ENCODE peak calls at places on chromosomes 16 and 17, in four cellular contexts. N, Q, P and D are unnamed samples.

GRCh38 chr16:57757326-57757786 is 21.8 kb downstream of the KATNB1 start:
- DNase-seq in N (peak; percentile 92), P (peak; percentile 90), Q (peak; percentile 92), D (peak; percentile 85)

GRCh38 chr16:9837481-9837880 is 344.7 kb downstream of the GRIN2A start:
- DNase-seq in P (no peak), Q (no peak), N (no peak), D (no peak)

GRCh38 chr17:28946239-28946638 is 5.1 kb downstream of the PHF12 start:
- DNase-seq in N (no peak), P (no peak), Q (no peak), D (no peak)

GRCh38 chr16:49337814-49338350 is 35.7 kb upstream of the C16orf78 start:
- DNase-seq in P (no peak), Q (no peak), N (no peak), D (no peak)

GRCh38 chr16:24525970-24526559 is 13.3 kb upstream of the RBBP6 start:
- DNase-seq in Q (no peak), N (no peak), P (peak; percentile 28), D (peak; percentile 44)

GRCh38 chr17:75819723-75820410 is 24.3 kb downstream of the UNC13D start:
- DNase-seq in P (no peak), N (no peak), Q (no peak), D (no peak)

GRCh38 chr17:12041316-12041715 is 20.6 kb downstream of the MAP2K4 start:
- DNase-seq in Q (no peak), P (no peak), N (no peak), D (no peak)

GRCh38 chr16:118857-119256 is 19.6 kb downstream of the NPRL3 start:
- DNase-seq in N (no peak), Q (no peak), P (no peak), D (no peak)

GRCh38 chr16:27330542-27330941 is 16.8 kb downstream of the IL4R start:
- DNase-seq in N (peak; percentile 45), Q (peak; percentile 55), P (peak; percentile 86), D (no peak)

GRCh38 chr17:42744806-42745617 is at the start of gene EZH1:
- DNase-seq in N (peak; percentile 93), Q (peak; percentile 93), P (peak; percentile 93), D (peak; percentile 91)
- TF ChIP-seq CTCF in N (no peak), Q (no peak), P (peak; percentile 51), D (no peak)

DNA sequence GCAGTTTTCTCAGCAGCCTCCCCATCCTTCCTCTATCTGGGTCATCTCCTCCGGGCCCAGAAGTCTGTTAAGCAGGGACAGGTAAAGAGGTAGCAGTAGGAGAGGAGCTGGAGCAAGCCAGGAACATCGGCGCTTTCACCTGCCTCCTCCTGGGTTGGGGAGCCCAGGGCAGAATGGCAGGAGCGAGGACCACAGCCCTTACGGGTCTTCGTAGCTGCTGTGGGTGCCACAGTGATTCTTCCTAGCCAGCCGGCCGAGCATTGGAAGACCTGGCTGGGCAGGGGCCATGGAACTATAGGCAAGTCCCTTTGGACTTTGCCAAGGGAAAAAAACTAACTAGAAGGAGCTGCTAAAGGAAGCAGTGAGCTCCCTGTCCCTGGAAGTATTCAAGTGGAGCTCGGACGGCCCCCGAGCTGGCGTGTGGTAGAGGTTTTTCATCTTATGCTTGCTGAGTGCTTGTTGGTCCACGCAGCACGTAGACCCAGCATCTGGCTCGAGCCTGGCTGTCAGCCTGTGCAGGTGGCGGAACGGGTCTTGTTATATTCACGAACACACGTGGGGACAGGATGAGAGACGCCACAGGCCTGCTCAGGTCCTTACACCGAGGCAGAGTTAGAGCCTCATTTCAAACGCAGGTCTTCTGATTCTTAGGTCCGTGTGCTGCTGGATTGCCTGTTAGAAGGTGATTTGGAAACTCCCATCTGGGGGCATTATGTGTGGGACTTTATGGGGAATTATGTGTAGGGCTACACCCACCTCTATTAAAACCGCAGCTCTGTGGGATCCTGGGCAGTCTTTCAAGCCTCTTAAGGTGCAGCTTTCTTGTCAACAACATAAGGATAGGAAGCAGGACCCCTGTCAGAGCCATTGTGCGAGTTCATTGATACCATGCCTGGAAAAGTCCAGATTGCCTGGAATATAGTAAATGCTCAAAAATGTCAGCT is 54.8 kb downstream of the OR1D5 start:
- DNase-seq in N (no peak), Q (no peak), P (no peak), D (no peak)
- H3K36me3 ChIP-seq in N (no peaks in the 10 kb centered on the region), Q (no peaks in the 10 kb centered on the region), P (no peaks in the 10 kb centered on the region), D (no peaks in the 10 kb centered on the region)

GRCh38 chr17:56881685-56882295 is 32.1 kb downstream of the TRIM25 start:
- DNase-seq in P (no peak), N (no peak), Q (no peak), D (no peak)

GRCh38 chr17:56880571-56880970 is 33.3 kb downstream of the TRIM25 start:
- DNase-seq in N (no peak), Q (no peak), P (no peak), D (no peak)

GRCh38 chr17:56876766-56877179 is 37.1 kb downstream of the TRIM25 start:
- DNase-seq in N (no peak), Q (no peak), P (no peak), D (no peak)

GRCh38 chr17:56879280-56879679 is 34.6 kb downstream of the TRIM25 start:
- DNase-seq in Q (no peak), N (no peak), P (no peak), D (no peak)

GRCh38 chr17:56880133-56880532 is 33.7 kb downstream of the TRIM25 start:
- DNase-seq in P (no peak), N (no peak), Q (no peak), D (no peak)
- TF ChIP-seq POLR2A in P (no peak), N (no peak), Q (no peak), D (no peak)

GRCh38 chr17:9529033-9529748 is 46.4 kb downstream of the STX8 start:
- DNase-seq in P (no peak), N (no peak), Q (no peak), D (no peak)
- TF ChIP-seq CTCF in P (peak; percentile 58), N (no peak), Q (no peak), D (peak; percentile 35)